ENCODE peak calls at places on chromosome 11, in five cellular contexts. H is omental fat pad, R is cardiac fibroblast, Y is AG04449, L is heart right ventricle. K is an unnamed sample.

GRCh38 chr11:118338637-118339061 is 3.9 kb downstream of the CD3D start:
- DNase-seq in L (no peak), R (peak), Y (no peak), H (no peak), K (no peak)

GRCh38 chr11:27329867-27330632 is 33.0 kb downstream of the CCDC34 start:
- DNase-seq in Y (no peak), H (no peak), R (peak), L (no peak), K (no peak)

GRCh38 chr11:111512296-111513239 is at the start of gene BTG4:
- DNase-seq in Y (no peak), R (no peak), L (no peak), H (no peak), K (no peak)

GRCh38 chr11:117045196-117045595 is 53.0 kb downstream of the SIK3 start:
- DNase-seq in R (no peak), L (no peak), H (no peak), Y (no peak), K (peak)

GRCh38 chr11:56027354-56027753 is at the start of gene OR5AS1:
- DNase-seq in H (no peak), R (no peak), L (no peak), Y (no peak), K (no peak)

GRCh38 chr11:66126064-66126463 is 56.0 kb downstream of the PACS1 start:
- DNase-seq in H (no peak), L (no peak), Y (no peak), R (no peak), K (no peak)

GRCh38 chr11:107591446-107592236 is 694 bp downstream of the ELMOD1 start:
- DNase-seq in R (peak), Y (no peak), L (no peak), H (no peak), K (peak)

GRCh38 chr11:67667490-67668190 is 6.8 kb downstream of the ALDH3B2 start:
- DNase-seq in R (no peak), H (no peak), L (no peak), Y (no peak), K (no peak)

GRCh38 chr11:34790620-34791019 is 125.6 kb downstream of the APIP start:
- DNase-seq in Y (no peak), R (peak), L (no peak), H (no peak), K (no peak)

GRCh38 chr11:57124912-57125311 is 56.8 kb upstream of the LRRC55 start:
- DNase-seq in L (no peak), R (peak), Y (no peak), H (no peak), K (no peak)

GRCh38 chr11:82867495-82868082 is 32.6 kb downstream of the PRCP start:
- DNase-seq in Y (no peak), L (peak), R (peak), H (peak), K (peak)

GRCh38 chr11:19819148-19819547 is 106.5 kb downstream of the NAV2 start:
- DNase-seq in H (no peak), L (no peak), R (no peak), Y (no peak), K (no peak)

GRCh38 chr11:110432713-110433392 is 3.1 kb downstream of the FDX1 start:
- DNase-seq in R (peak), L (no peak), Y (no peak), H (no peak), K (peak)

GRCh38 chr11:110428956-110429613 is 663 bp upstream of the FDX1 start:
- DNase-seq in Y (no peak), H (no peak), R (no peak), L (no peak), K (no peak)

GRCh38 chr11:110431212-110432073 is 1.7 kb downstream of the FDX1 start:
- DNase-seq in Y (no peak), H (no peak), R (peak), L (no peak), K (peak)

GRCh38 chr11:110429614-110430266 is at the start of gene FDX1:
- DNase-seq in R (peak), Y (no peak), H (peak), L (peak), K (peak)

GRCh38 chr11:110430267-110431211 is 791 bp downstream of the FDX1 start:
- DNase-seq in L (peak), R (peak), Y (no peak), H (no peak), K (peak)
- TF ChIP-seq CTCF in L (no peak), R (no peak), Y (no peak), H (no peak), K (peak)

DNA sequence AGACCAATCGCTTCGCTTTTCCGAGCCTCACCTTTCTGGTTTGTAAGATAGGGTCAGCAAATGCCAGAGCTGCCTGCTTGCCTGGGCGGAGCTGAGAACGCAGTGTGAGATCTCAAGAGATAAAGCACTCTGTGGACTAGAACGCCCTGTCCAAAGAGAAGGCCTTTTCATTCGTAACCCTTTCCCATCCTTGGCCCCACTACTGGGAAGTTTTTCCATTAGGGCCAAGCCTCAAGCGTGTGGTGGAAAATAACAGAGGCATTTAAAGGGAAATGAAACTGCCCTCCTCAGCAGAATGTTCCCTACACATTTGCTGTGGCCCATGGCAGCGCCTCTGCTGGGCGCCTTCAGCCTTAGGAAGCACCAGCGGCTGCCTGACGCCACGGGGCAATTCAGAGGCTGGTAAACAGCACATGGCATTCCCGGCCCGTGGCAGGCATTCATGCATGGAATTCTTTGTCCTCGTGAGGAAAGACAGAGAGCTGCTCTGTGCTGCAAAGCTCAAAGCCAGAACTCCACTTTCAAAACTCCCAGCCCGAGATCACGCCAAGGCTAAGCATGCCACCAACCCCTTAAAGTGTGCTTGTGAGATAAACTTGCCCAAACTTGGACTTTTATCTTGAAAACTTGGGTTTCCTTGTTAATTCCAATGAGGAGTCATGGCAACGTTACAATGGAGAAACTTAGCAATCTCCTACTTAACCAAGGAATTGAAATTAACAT is 38.1 kb downstream of the AHNAK start:
- DNase-seq in R (no peak), L (peak), Y (peak), H (peak), K (peak)
- TF ChIP-seq CTCF in R (no peak), L (peak), Y (peak), H (no peak), K (peak)

DNA sequence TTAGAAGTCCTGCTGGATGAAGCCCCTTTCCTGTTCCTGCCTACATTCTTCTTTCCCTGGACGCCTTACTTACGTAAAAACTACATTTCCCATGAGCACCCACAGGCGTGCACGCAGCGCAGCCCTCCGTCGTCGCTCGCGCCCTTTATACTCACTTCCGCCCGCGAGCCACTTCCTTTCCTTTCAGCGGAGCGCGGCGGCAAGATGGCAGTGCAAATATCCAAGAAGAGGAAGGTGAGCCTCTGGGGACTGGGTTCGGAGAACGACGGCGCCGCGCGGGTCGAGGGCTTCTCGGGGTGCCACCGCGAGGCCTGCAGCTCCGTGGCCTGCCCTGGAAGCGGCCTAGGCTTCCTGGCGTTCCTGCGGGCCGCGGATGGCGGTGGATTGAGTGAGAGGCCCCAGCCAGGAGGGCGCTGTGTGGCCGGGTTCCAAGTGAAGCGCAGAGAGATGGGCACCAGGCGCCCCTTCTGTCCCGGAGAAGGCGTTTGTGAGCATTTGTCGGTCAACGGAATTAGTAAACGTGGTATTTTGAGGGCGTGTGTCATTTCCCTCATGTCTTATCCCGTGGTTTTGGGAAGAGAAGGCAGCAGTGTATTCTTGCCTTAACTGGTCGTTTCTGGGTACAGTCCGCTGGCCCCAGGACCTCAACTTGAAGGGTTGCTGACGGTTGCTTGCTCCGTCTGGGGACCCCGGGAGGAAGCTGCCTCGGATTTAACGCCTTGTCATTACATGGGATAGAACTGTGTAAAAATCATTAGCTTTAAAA is at the start of gene RPS3:
- DNase-seq in L (peak), H (peak), Y (peak), R (peak), K (peak)
- TF ChIP-seq CTCF in L (no peak), H (no peak), Y (peak), R (no peak), K (peak)

DNA sequence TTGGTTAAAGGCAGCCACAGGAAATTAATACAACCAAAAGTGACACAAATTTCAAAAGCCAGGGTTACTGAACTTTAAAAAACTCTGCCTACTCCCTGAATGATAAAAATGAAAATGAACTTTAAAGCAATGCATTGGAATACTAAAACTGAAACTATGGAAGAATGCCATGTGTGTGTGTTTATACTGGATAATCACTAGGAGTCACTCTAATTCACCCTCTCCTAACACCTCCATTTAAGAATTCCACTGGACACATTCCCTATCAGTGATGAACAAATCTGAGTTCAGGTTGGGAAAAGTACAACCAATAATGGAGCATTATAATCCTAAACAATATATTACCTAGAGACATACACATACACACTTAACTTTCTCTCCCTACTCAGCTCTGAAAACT is 27.5 kb upstream of the PLAAT3 start:
- DNase-seq in R (peak), Y (no peak), L (no peak), H (no peak), K (peak)
- TF ChIP-seq CTCF in R (no peak), Y (no peak), L (no peak), H (no peak), K (no peak)